ENCODE peak calls at places on chromosomes 1 and 21, in seven cellular contexts. R is HepG2, C is transverse colon, X is tibial nerve, O is stomach, D is ovary, S is A549. J is an unnamed sample.

GRCh38 chr1:18917071-18917799 is 14.9 kb upstream of the ALDH4A1 start:
- DNase-seq in X (no peak), C (no peak), O (no peak), R (no peak), S (no peak), D (no peak), J (no peak)

GRCh38 chr21:42635848-42636534 is 17.4 kb upstream of the PDE9A start:
- DNase-seq in R (no peak), X (no peak), O (no peak), S (no peak), D (no peak), C (no peak), J (no peak)

GRCh38 chr1:51961954-51962353 is 28.5 kb downstream of the RAB3B start:
- DNase-seq in C (no peak), R (no peak), O (no peak), S (no peak), X (no peak), D (no peak), J (no peak)

GRCh38 chr1:235070819-235071218 is 57.8 kb downstream of the TOMM20 start:
- DNase-seq in O (no peak), S (no peak), D (no peak), C (no peak), X (no peak), R (no peak), J (no peak)

GRCh38 chr1:149846042-149846441 is 53.3 kb upstream of the BOLA1 start:
- DNase-seq in C (no peak), O (no peak), R (no peak), X (no peak), D (no peak), S (no peak), J (no peak)

GRCh38 chr1:198986442-198986841 is 347.6 kb downstream of the PTPRC start:
- DNase-seq in D (no peak), O (no peak), X (no peak), R (no peak), C (no peak), S (no peak), J (no peak)

GRCh38 chr1:32142446-32143301 is 34.8 kb downstream of the KPNA6 start:
- DNase-seq in R (peak), S (peak), X (peak), D (no peak), C (peak), O (peak), J (no peak)

GRCh38 chr1:76285578-76286135 is 211.1 kb downstream of the ST6GALNAC3 start:
- DNase-seq in R (no peak), O (no peak), C (no peak), X (no peak), D (no peak), S (no peak), J (no peak)

GRCh38 chr1:18640228-18641004 is 9.8 kb downstream of the PAX7 start:
- DNase-seq in S (no peak), O (no peak), X (no peak), D (no peak), R (no peak), C (no peak), J (no peak)

GRCh38 chr1:8396912-8397406 is 79.0 kb downstream of the SLC45A1 start:
- DNase-seq in D (no peak), S (peak), X (no peak), O (no peak), R (peak), C (peak), J (peak)

GRCh38 chr1:66325594-66326380 is 208.2 kb upstream of the SGIP1 start:
- DNase-seq in O (no peak), R (no peak), C (no peak), X (no peak), S (no peak), D (no peak), J (no peak)

GRCh38 chr1:41404308-41404755 is 43.1 kb downstream of the FOXO6 start:
- DNase-seq in O (no peak), D (no peak), R (no peak), C (no peak), X (no peak), S (peak), J (no peak)

GRCh38 chr1:87330201-87330953 is 1.7 kb downstream of the LMO4 start:
- DNase-seq in R (no peak), D (no peak), X (no peak), C (peak), O (peak), S (no peak), J (no peak)

GRCh38 chr1:207805841-207806421 is 54.1 kb downstream of the CD46 start:
- DNase-seq in S (peak), X (peak), O (peak), D (peak), R (no peak), C (peak), J (no peak)

GRCh38 chr21:39601194-39601940 is 11.4 kb upstream of the B3GALT5 start:
- DNase-seq in X (no peak), D (no peak), S (no peak), O (no peak), C (no peak), R (no peak), J (no peak)

GRCh38 chr1:242828199-242828598 is 303.7 kb upstream of the PLD5 start:
- DNase-seq in R (peak), X (no peak), S (no peak), D (no peak), C (no peak), O (no peak), J (no peak)

GRCh38 chr1:108089482-108089881 is 110.7 kb downstream of the SLC25A24 start:
- DNase-seq in R (no peak), X (no peak), C (no peak), D (no peak), S (no peak), O (no peak), J (no peak)

GRCh38 chr1:110272045-110272444 is 61.9 kb downstream of the KCNC4 start:
- DNase-seq in O (no peak), S (no peak), R (peak), C (no peak), X (no peak), D (no peak), J (no peak)

GRCh38 chr1:38231941-38232340 is 185.3 kb upstream of the POU3F1 start:
- DNase-seq in C (no peak), O (no peak), S (no peak), X (no peak), R (no peak), D (no peak), J (no peak)

GRCh38 chr1:45479039-45479748 is 11.8 kb downstream of the TESK2 start:
- DNase-seq in C (no peak), S (no peak), O (no peak), D (no peak), R (no peak), X (no peak), J (no peak)

GRCh38 chr1:208093754-208094719 is 150.1 kb downstream of the PLXNA2 start:
- DNase-seq in C (peak), S (peak), R (peak), O (peak), X (peak), D (peak), J (no peak)

GRCh38 chr1:43414634-43415223 is 25.0 kb downstream of the SZT2 start:
- DNase-seq in X (peak), O (peak), S (peak), D (no peak), C (peak), R (peak), J (no peak)

GRCh38 chr1:168826269-168826668 is 97.3 kb upstream of the DPT start:
- DNase-seq in C (no peak), S (no peak), R (no peak), D (no peak), O (no peak), X (no peak), J (no peak)

GRCh38 chr21:28444131-28444530 is 548.5 kb downstream of the LTN1 start:
- DNase-seq in O (no peak), X (no peak), C (no peak), S (no peak), R (no peak), D (no peak), J (no peak)

GRCh38 chr1:174052621-174053020 is 30.5 kb upstream of the RC3H1 start:
- DNase-seq in X (no peak), C (no peak), R (no peak), O (no peak), S (no peak), D (no peak), J (no peak)

DNA sequence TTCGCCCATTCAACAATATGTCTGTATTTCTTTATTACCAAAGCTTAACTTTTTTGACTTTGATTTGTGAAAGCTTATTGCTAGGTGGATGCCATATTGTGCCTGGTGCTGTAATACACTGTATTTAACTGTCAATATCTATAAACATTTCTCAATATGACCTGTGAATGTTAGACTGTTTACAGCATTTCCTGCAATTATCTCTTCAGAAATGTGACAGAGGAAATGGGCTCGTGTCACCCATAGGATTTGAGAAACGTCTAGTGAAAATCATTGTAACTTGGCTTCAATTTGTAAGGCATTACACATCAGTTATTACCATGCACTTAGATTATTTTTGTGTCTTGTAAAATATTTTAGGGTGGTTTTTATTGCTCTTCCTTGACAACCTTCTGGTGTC is 237.8 kb upstream of the ADGRL2 start:
- DNase-seq in D (no peak), S (no peak), R (no peak), C (no peak), X (no peak), O (no peak), J (no peak)
- TF ChIP-seq EP300 in D (no peak), S (no peak), R (no peak), C (no peak), X (no peak), O (no peak), J (no peak)

GRCh38 chr1:230794431-230794830 is 47.2 kb downstream of the CAPN9 start:
- DNase-seq in C (no peak), S (no peak), R (no peak), D (no peak), X (no peak), O (no peak), J (no peak)
- TF ChIP-seq EP300 in C (no peak), S (no peak), R (no peak), D (no peak), X (no peak), O (no peak), J (no peak)

GRCh38 chr21:41249476-41249875 is 67.1 kb upstream of the FAM3B start:
- DNase-seq in D (no peak), R (no peak), S (no peak), X (no peak), O (no peak), C (no peak), J (no peak)

GRCh38 chr21:41246808-41247207 is 69.8 kb upstream of the FAM3B start:
- DNase-seq in O (no peak), D (no peak), S (no peak), R (no peak), X (no peak), C (no peak), J (no peak)

GRCh38 chr21:41245509-41246135 is 71.0 kb upstream of the FAM3B start:
- DNase-seq in C (no peak), O (no peak), D (no peak), S (no peak), X (no peak), R (no peak), J (no peak)

GRCh38 chr21:41247976-41248545 is 68.5 kb upstream of the FAM3B start:
- DNase-seq in R (no peak), X (no peak), S (no peak), O (no peak), D (no peak), C (no peak), J (no peak)

GRCh38 chr21:41247561-41247968 is 69.0 kb upstream of the FAM3B start:
- DNase-seq in S (no peak), D (no peak), O (peak), C (peak), R (peak), X (no peak), J (no peak)
- TF ChIP-seq EP300 in S (no peak), D (no peak), O (no peak), C (no peak), R (no peak), X (peak), J (no peak)

GRCh38 chr1:94549706-94550105 is 8.1 kb upstream of the F3 start:
- DNase-seq in S (no peak), C (no peak), O (no peak), R (no peak), D (no peak), X (no peak), J (no peak)

GRCh38 chr1:94552071-94552586 is 10.6 kb upstream of the F3 start:
- DNase-seq in C (no peak), X (no peak), D (peak), R (peak), S (no peak), O (no peak), J (no peak)

GRCh38 chr1:94550396-94550795 is 8.8 kb upstream of the F3 start:
- DNase-seq in D (no peak), S (no peak), C (no peak), O (no peak), X (no peak), R (no peak), J (no peak)

GRCh38 chr1:94551449-94551848 is 9.9 kb upstream of the F3 start:
- DNase-seq in S (no peak), D (no peak), O (no peak), R (no peak), C (no peak), X (no peak), J (no peak)

GRCh38 chr1:94550800-94551241 is 9.3 kb upstream of the F3 start:
- DNase-seq in X (no peak), R (no peak), S (no peak), O (peak), D (no peak), C (no peak), J (no peak)
- TF ChIP-seq EP300 in X (no peak), R (no peak), S (no peak), O (peak), D (no peak), C (no peak), J (no peak)

GRCh38 chr1:202034683-202035462 is 24.5 kb downstream of the ELF3 start:
- DNase-seq in X (peak), C (peak), R (peak), D (peak), O (peak), S (peak), J (peak)
- TF ChIP-seq EP300 in X (no peak), C (no peak), R (peak), D (no peak), O (no peak), S (peak), J (peak)

GRCh38 chr1:93814795-93815737 is 63.9 kb downstream of the DNTTIP2 start:
- DNase-seq in C (no peak), R (no peak), X (no peak), D (no peak), O (no peak), S (no peak), J (no peak)

GRCh38 chr1:93815738-93816110 is 63.3 kb downstream of the DNTTIP2 start:
- DNase-seq in O (no peak), S (no peak), C (no peak), R (no peak), D (no peak), X (no peak), J (no peak)

GRCh38 chr1:93818570-93818959 is 60.4 kb downstream of the DNTTIP2 start:
- DNase-seq in X (no peak), R (no peak), S (no peak), C (no peak), D (no peak), O (no peak), J (no peak)

GRCh38 chr1:93817819-93818569 is 61.0 kb downstream of the DNTTIP2 start:
- DNase-seq in X (no peak), D (no peak), C (no peak), S (no peak), O (no peak), R (no peak), J (no peak)

DNA sequence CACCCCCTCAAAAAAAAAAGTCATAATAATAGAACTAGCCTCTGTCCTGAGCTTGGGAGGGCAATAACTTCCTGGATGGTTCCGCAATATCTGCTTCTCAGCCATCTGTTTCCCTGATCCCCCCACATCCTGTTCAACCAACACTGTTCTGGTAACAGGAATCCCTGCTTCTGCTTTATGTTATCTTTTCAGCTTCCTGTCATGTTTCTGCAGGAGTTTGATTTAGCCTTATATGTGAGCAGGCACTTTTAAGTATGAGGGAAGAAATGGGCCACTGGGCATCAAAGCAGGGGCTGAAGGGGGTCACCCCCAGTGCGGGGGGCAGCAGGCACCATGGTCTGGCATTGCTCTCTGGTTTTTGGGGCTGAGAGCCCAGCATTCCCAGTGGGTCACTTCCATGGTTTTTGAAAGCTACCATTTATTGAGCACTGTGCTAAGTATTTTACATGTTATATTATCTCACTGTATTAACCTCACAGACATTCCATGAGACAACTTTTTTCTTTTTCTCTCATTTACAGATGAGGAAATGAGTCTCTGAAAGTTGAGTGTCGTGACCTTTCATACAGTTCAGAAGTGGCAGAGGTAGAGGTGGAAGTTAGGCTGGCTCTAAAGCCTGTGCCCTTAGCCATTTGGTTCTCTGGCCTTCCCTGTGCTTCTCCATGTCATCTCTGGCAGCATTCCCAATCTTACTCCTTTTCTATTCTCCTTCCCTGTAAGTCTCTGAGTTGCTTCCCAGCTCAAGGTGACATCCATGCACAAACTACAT is 61.9 kb downstream of the DNTTIP2 start:
- DNase-seq in D (no peak), X (no peak), C (no peak), R (peak), O (no peak), S (no peak), J (no peak)
- TF ChIP-seq EP300 in D (no peak), X (no peak), C (no peak), R (no peak), O (no peak), S (no peak), J (no peak)

GRCh38 chr1:179026813-179027664 is 1.3 kb downstream of the FAM20B start:
- DNase-seq in O (no peak), S (no peak), R (peak), C (no peak), X (no peak), D (no peak), J (no peak)

GRCh38 chr1:179025975-179026812 is 500 bp downstream of the FAM20B start:
- DNase-seq in O (peak), S (peak), X (peak), D (peak), C (peak), R (peak), J (no peak)

GRCh38 chr1:179021873-179022272 is 3.8 kb upstream of the FAM20B start:
- DNase-seq in S (peak), O (no peak), X (no peak), C (no peak), R (peak), D (no peak), J (no peak)

GRCh38 chr1:179023946-179024345 is 1.7 kb upstream of the FAM20B start:
- DNase-seq in S (no peak), O (no peak), R (no peak), D (no peak), C (no peak), X (no peak), J (no peak)

DNA sequence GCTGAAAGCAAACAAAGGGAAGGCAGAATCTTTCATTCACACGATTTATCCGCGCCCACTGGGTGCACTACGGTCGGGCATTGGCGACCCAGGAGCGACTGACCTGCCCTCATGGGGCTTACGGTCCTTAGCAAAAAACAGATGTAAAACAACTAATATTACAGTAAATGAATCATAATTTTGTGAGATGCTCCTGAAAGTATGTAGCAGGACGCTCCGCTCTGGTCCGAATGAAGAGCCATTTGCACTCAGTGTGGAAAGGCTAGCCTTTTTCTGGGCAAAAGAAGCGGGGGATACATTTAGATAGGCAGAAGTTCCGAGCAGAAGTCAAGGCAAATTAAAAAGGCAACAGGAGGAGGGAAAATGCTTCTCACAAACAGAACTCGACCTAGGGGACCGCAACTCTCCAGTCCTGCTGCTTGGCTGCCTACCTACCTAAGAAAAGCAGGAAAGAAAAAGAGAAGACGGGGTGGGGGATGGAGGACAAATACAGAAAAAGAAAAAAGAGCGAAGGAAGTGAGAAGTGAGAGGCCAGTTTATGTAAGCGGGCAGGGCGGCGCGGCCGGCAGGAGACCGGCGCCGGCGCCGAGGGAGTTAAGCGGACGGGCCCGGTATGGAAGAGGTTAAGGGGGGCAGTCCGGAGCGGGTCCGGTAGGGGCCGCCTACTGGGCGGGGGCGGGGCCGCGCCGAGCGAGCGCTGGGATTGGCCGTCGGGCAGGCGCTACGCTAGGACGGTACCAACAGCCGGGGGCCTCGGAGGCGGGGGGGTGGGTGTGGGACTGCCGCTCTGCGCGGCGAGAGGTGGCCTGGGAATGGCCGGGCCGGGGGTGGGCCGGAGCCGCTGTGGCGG is at the start of gene FAM20B:
- DNase-seq in C (peak), X (peak), R (peak), D (peak), O (peak), S (peak), J (peak)
- TF ChIP-seq EP300 in C (no peak), X (no peak), R (no peak), D (no peak), O (no peak), S (no peak), J (no peak)

DNA sequence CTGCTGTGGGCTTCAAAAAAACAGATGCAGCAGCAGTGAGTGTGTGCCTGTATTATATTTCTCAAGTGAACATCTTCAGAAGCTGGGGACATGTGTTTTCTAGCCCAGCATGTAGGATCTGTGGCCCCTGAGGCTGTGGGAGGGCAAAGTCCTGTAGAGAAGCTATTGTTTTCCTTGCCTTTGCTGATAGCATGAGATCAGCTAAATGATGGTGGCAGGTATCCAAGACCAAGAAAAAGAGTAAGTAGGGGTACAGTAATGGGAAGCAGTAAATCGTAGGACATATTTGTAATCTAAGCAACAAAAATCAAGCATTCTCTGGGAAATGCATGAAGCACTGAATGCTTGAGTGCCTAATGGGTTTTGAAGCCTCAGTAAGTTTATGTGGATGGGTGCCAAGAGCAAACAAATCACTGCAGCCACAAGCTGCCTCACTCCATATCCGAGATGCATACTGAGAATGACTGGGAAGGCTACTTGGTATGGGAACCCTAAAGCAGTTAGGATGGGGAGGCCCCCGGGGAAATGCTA is 98.3 kb downstream of the CD58 start:
- DNase-seq in S (no peak), R (peak), X (no peak), C (no peak), D (no peak), O (no peak), J (no peak)
- TF ChIP-seq EP300 in S (no peak), R (no peak), X (no peak), C (no peak), D (no peak), O (no peak), J (no peak)